ENCODE peak calls at places on chromosomes 1 and 21, in nine cellular contexts. H is fibroblast of the aortic adventitia; R is A549; I is AG10803; D is neural progenitor cell; U is heart right ventricle; W is effector memory CD4-positive, alpha-beta T cell; Z is MG63; K is breast epithelium. B is an unnamed sample.

GRCh38 chr21:45392206-45392971 is 12.6 kb upstream of the COL18A1 start:
- DNase-seq in H (no peak), R (no peak), I (no peak), D (no peak), U (no peak), W (no peak), Z (no peak), K (no peak), B (no peak)

GRCh38 chr1:147568551-147568950 is 27.2 kb downstream of the BCL9 start:
- DNase-seq in H (no peak), R (no peak), I (no peak), D (no peak), U (no peak), W (no peak), Z (no peak), K (no peak), B (no peak)

GRCh38 chr1:51726544-51727225 is 109.8 kb downstream of the OSBPL9 start:
- DNase-seq in H (no peak), R (no peak), I (no peak), D (no peak), U (no peak), W (no peak), Z (no peak), K (no peak), B (no peak)

GRCh38 chr1:245881767-245882391 is 625.2 kb downstream of the SMYD3 start:
- DNase-seq in H (no peak), R (no peak), I (no peak), D (no peak), U (no peak), W (no peak), Z (no peak), K (no peak), B (no peak)

GRCh38 chr1:53076721-53077598 is 14.9 kb downstream of the PODN start:
- DNase-seq in H (no peak), R (no peak), I (no peak), D (peak; percentile 60), U (no peak), W (no peak), Z (no peak), K (no peak), B (peak; percentile 31)

GRCh38 chr1:9384751-9385245 is 92.1 kb downstream of the SPSB1 start:
- DNase-seq in H (no peak), R (peak; percentile 48), I (peak; percentile 31), D (no peak), U (peak; percentile 68), W (no peak), Z (no peak), K (no peak), B (no peak)

GRCh38 chr1:51621161-51621560 is 4.3 kb downstream of the OSBPL9 start:
- DNase-seq in H (no peak), R (peak; percentile 61), I (no peak), D (peak; percentile 9), U (no peak), W (no peak), Z (no peak), K (no peak), B (no peak)

GRCh38 chr1:174266991-174267612 is 107.8 kb downstream of the RABGAP1L start:
- DNase-seq in H (no peak), R (no peak), I (no peak), D (no peak), U (no peak), W (no peak), Z (no peak), K (no peak), B (no peak)

GRCh38 chr1:202677433-202677832 is 32.8 kb downstream of the SYT2 start:
- DNase-seq in H (no peak), R (no peak), I (no peak), D (no peak), U (no peak), W (no peak), Z (no peak), K (no peak), B (no peak)

DNA sequence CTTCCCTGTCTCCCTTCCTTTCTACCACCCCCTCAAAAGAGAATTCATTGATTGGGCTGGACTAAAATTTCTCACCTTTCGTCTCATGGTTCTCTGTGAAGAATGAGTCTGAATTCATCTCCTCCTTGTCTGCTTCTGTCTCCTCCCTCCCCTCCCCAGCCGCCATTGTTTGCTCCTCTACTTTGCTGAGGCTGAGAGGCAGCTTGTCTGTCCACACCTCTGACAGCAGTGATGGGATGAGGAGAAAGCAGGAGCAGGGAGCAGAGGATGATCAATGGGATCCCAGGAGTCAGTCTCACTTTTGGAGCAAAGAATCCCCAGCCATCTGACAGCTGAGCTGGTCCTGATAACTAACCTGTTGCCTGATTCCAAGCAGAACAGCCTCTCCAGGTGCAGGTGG is 2.5 kb downstream of the ILDR2 start:
- DNase-seq in H (no peak), R (no peak), I (no peak), D (peak; percentile 40), U (no peak), W (no peak), Z (no peak), K (no peak), B (no peak)
- H3K4me3 ChIP-seq in H (no peak overlapping the region), R (no peak overlapping the region), I (no peak overlapping the region), D (peak overlapping the region; percentile 4), U (no peak overlapping the region), W (no peak overlapping the region), Z (no peak overlapping the region), K (no peak overlapping the region), B (no peak overlapping the region)

GRCh38 chr1:109392788-109393580 is 4.7 kb downstream of the SORT1 start:
- DNase-seq in H (no peak), R (peak; percentile 18), I (peak; percentile 57), D (no peak), U (peak; percentile 76), W (no peak), Z (no peak), K (no peak), B (no peak)

GRCh38 chr1:109393602-109394233 is 4.0 kb downstream of the SORT1 start:
- DNase-seq in H (no peak), R (no peak), I (no peak), D (no peak), U (no peak), W (no peak), Z (no peak), K (no peak), B (no peak)

GRCh38 chr1:109391626-109392025 is 6.1 kb downstream of the SORT1 start:
- DNase-seq in H (no peak), R (no peak), I (no peak), D (no peak), U (no peak), W (no peak), Z (no peak), K (no peak), B (no peak)

GRCh38 chr1:109391161-109391556 is 6.6 kb downstream of the SORT1 start:
- DNase-seq in H (peak; percentile 61), R (no peak), I (peak; percentile 27), D (no peak), U (no peak), W (no peak), Z (no peak), K (no peak), B (no peak)

GRCh38 chr1:109392037-109392787 is 5.5 kb downstream of the SORT1 start:
- DNase-seq in H (no peak), R (no peak), I (no peak), D (no peak), U (peak; percentile 54), W (no peak), Z (no peak), K (no peak), B (no peak)
- H3K4me3 ChIP-seq in H (no peak overlapping the region), R (no peak overlapping the region), I (no peak overlapping the region), D (no peak overlapping the region), U (peak overlapping the region; percentile 13), W (no peak overlapping the region), Z (no peak overlapping the region), K (peak overlapping the region; percentile 33), B (no peak overlapping the region)

GRCh38 chr1:227317541-227318002 is 720 bp downstream of the CDC42BPA start:
- DNase-seq in H (peak; percentile 66), R (peak; percentile 74), I (peak; percentile 60), D (peak; percentile 80), U (peak; percentile 39), W (no peak), Z (peak; percentile 72), K (peak; percentile 31), B (peak; percentile 77)

GRCh38 chr1:227316456-227316855 is 1.8 kb downstream of the CDC42BPA start:
- DNase-seq in H (peak; percentile 6), R (no peak), I (no peak), D (no peak), U (no peak), W (no peak), Z (no peak), K (no peak), B (no peak)

GRCh38 chr1:227315500-227316346 is 2.6 kb downstream of the CDC42BPA start:
- DNase-seq in H (peak; percentile 76), R (peak; percentile 69), I (peak; percentile 72), D (peak; percentile 16), U (no peak), W (no peak), Z (peak; percentile 54), K (no peak), B (peak; percentile 24)

GRCh38 chr1:227318003-227318851 is at the start of gene CDC42BPA:
- DNase-seq in H (peak; percentile 79), R (peak; percentile 90), I (peak; percentile 88), D (peak; percentile 92), U (peak; percentile 91), W (no peak), Z (peak; percentile 92), K (peak; percentile 79), B (peak; percentile 93)

DNA sequence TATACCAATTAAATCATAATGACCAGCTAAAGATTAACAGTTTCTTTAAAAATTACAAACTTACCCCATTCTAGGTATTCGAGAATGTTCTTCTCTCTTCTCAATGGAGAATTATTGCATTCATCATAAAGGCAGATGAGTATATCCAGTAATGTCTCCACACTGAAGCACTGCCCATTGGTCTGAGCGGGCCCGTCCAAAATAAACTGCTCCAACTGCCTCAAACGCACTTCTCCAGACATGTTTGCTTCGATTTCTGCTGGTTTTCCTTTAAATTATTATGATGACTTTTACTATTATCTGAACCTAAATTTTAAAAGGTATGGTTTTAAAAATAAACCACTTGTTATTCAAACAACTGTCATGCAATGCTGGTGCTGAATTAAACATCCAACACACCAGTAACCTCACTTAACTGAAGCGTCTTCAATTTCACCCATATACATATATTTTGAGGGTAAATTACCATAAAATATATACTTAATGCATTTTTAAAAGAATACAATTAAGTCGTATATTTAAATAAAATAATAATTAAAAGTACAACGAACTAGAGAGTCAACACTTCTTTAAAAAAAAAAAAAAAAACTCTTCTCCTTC is 1.3 kb downstream of the CDC42BPA start:
- DNase-seq in H (peak; percentile 41), R (peak; percentile 28), I (peak; percentile 16), D (peak; percentile 12), U (no peak), W (no peak), Z (peak; percentile 29), K (no peak), B (no peak)
- H3K4me3 ChIP-seq in H (peak overlapping the region; percentile 86), R (peak overlapping the region; percentile 84), I (peak overlapping the region; percentile 78), D (peak overlapping the region; percentile 89), U (peak overlapping the region; percentile 85), W (no peak overlapping the region), Z (peak overlapping the region; percentile 70), K (peak overlapping the region; percentile 97), B (peak overlapping the region; percentile 84)

DNA sequence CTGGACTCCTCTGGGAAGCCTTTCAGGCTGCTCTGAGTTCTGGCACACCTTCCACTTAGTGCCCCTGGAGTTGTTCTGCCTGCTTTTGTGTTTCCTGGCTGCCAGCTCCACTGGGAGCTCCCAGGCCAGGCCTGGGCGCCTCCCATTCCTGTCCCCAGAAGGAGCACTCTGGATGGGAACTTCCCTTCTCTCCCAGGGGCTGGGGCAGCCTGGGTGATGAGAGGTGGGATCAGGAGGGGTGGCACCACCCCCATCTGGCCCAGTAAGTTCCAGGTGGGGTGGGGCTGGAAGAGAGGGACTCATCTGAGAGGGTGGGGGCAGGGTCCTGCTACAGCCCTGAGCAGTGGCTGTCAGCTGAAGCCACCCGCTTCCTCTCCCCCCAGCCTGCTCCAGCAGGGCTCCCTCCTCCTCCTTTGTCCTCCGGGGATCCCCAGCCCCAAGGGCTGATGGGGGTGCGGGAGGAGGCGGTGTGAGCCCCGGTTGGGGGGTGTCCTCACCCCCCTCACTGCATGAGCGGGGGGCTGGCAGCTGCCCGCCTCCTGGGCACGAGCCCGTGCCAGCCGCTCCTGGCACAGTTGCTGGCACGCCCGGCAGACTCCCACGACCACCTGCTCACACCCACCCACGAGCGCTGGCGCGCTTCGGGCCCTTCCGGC is 4.7 kb downstream of the FOXO6 start:
- DNase-seq in H (no peak), R (no peak), I (no peak), D (peak; percentile 43), U (no peak), W (no peak), Z (no peak), K (peak; percentile 62), B (peak; percentile 83)
- H3K4me3 ChIP-seq in H (no peak overlapping the region), R (peak overlapping the region; percentile 48), I (no peak overlapping the region), D (peak overlapping the region; percentile 61), U (peak overlapping the region; percentile 33), W (peak overlapping the region; percentile 45), Z (no peak overlapping the region), K (peak overlapping the region; percentile 77), B (peak overlapping the region; percentile 50)